ENCODE peak calls at places on chromosomes 13 and 19, in ten cellular contexts. L, R, E, G, O, W, F, X, Q and B are unnamed samples.

GRCh38 chr13:106683918-106684317 is 116.0 kb upstream of the ARGLU1 start:
- DNase-seq in L (no peak), R (no peak), E (no peak), G (no peak), O (no peak), W (no peak), F (no peak), X (no peak), Q (no peak), B (no peak)

GRCh38 chr13:79227418-79227817 is 178.6 kb downstream of the RBM26 start:
- DNase-seq in L (no peak), R (no peak), E (no peak), G (no peak), O (no peak), W (no peak), F (no peak), X (no peak), Q (no peak), B (no peak)

GRCh38 chr13:73168226-73168992 is 109.6 kb downstream of the KLF5 start:
- DNase-seq in L (no peak), R (no peak), E (no peak), G (no peak), O (no peak), W (no peak), F (no peak), X (no peak), Q (no peak), B (no peak)

GRCh38 chr13:52599037-52599852 is 43.0 kb upstream of the HNRNPA1L2 start:
- DNase-seq in L (no peak), R (no peak), E (no peak), G (no peak), O (no peak), W (peak; percentile 51), F (no peak), X (no peak), Q (no peak), B (no peak)

GRCh38 chr19:862529-863304 is 3.3 kb downstream of the CFD start:
- DNase-seq in L (peak; percentile 85), R (no peak), E (peak; percentile 48), G (no peak), O (peak; percentile 78), W (peak; percentile 51), F (peak; percentile 70), X (peak; percentile 58), Q (peak; percentile 69), B (peak; percentile 77)

GRCh38 chr13:20399515-20399914 is 126.1 kb downstream of the CRYL1 start:
- DNase-seq in L (no peak), R (no peak), E (no peak), G (no peak), O (no peak), W (no peak), F (no peak), X (no peak), Q (no peak), B (no peak)

GRCh38 chr19:6772028-6772865 is at the start of gene VAV1:
- DNase-seq in L (no peak), R (peak; percentile 93), E (no peak), G (peak; percentile 13), O (peak; percentile 80), W (no peak), F (peak; percentile 61), X (peak; percentile 96), Q (no peak), B (peak; percentile 89)

GRCh38 chr19:33376423-33376822 is 2.9 kb downstream of the CEBPG start:
- DNase-seq in L (no peak), R (no peak), E (no peak), G (no peak), O (peak; percentile 91), W (no peak), F (peak; percentile 73), X (no peak), Q (peak; percentile 84), B (no peak)

GRCh38 chr13:110676511-110677204 is 29.3 kb downstream of the CARS2 start:
- DNase-seq in L (no peak), R (no peak), E (no peak), G (no peak), O (no peak), W (no peak), F (no peak), X (no peak), Q (no peak), B (peak; percentile 41)

GRCh38 chr13:38981096-38981495 is 9.5 kb downstream of the STOML3 start:
- DNase-seq in L (peak; percentile 46), R (no peak), E (no peak), G (no peak), O (no peak), W (no peak), F (no peak), X (no peak), Q (no peak), B (no peak)

GRCh38 chr19:11480081-11480926 is 542 bp downstream of the ELAVL3 start:
- DNase-seq in L (no peak), R (peak; percentile 27), E (no peak), G (no peak), O (no peak), W (no peak), F (no peak), X (no peak), Q (no peak), B (no peak)

GRCh38 chr19:6271721-6272410 is 7.9 kb downstream of the MLLT1 start:
- DNase-seq in L (peak; percentile 79), R (no peak), E (no peak), G (no peak), O (peak; percentile 75), W (peak; percentile 20), F (peak; percentile 92), X (no peak), Q (peak; percentile 63), B (no peak)

GRCh38 chr19:8251025-8251472 is 41.9 kb downstream of the CERS4 start:
- DNase-seq in L (no peak), R (peak; percentile 27), E (no peak), G (no peak), O (peak; percentile 70), W (no peak), F (peak; percentile 83), X (no peak), Q (peak; percentile 49), B (no peak)

GRCh38 chr19:9709305-9709704 is 34.4 kb upstream of the ZNF562 start:
- DNase-seq in L (no peak), R (peak; percentile 72), E (no peak), G (no peak), O (no peak), W (no peak), F (no peak), X (no peak), Q (peak; percentile 18), B (no peak)

GRCh38 chr13:98199480-98199879 is 22.4 kb upstream of the RNF113B start:
- DNase-seq in L (peak; percentile 27), R (no peak), E (no peak), G (peak; percentile 50), O (no peak), W (no peak), F (no peak), X (no peak), Q (no peak), B (no peak)